ENCODE peak calls at places on chromosomes 11 and 22, in nine cellular contexts. L, Z, I, P, B, E, F, V and K are unnamed samples.

GRCh38 chr11:1861435-1862411 is 8.8 kb downstream of the LSP1 start:
- DNase-seq in B (no peak), L (no peak), P (no peak), E (no peak), I (no peak), V (no peak), F (no peak), Z (no peak), K (no peak)

GRCh38 chr11:43868852-43869567 is 11.6 kb upstream of the ALKBH3 start:
- DNase-seq in I (peak), P (peak), B (no peak), F (no peak), E (no peak), Z (no peak), L (no peak), V (peak), K (no peak)

GRCh38 chr11:19738124-19738523 is 25.5 kb downstream of the NAV2 start:
- DNase-seq in P (no peak), I (no peak), F (no peak), Z (no peak), L (no peak), E (no peak), V (no peak), B (no peak), K (no peak)

GRCh38 chr11:2740275-2740940 is 40.6 kb upstream of the KCNQ1OT1 start:
- DNase-seq in E (no peak), B (no peak), P (no peak), Z (no peak), L (peak), F (no peak), V (no peak), I (no peak), K (peak)

GRCh38 chr11:134224710-134225662 is 515 bp downstream of the VPS26B start:
- DNase-seq in F (peak), P (peak), I (peak), L (peak), V (peak), E (peak), B (peak), Z (peak), K (peak)

GRCh38 chr11:33910261-33910959 is 18.5 kb upstream of the LMO2 start:
- DNase-seq in I (no peak), V (no peak), B (no peak), F (no peak), P (no peak), L (no peak), Z (no peak), E (no peak), K (no peak)

GRCh38 chr22:39013923-39014722 is at the start of gene APOBEC3C:
- DNase-seq in L (peak), F (peak), I (peak), V (peak), E (peak), Z (peak), B (peak), P (peak), K (peak)

GRCh38 chr22:23820748-23821211 is 18.0 kb downstream of the DERL3 start:
- DNase-seq in F (no peak), P (peak), B (no peak), L (peak), V (no peak), I (no peak), Z (no peak), E (no peak), K (no peak)

GRCh38 chr11:88656960-88657738 is 319.6 kb upstream of the CTSC start:
- DNase-seq in E (no peak), P (no peak), F (no peak), L (no peak), B (no peak), Z (no peak), V (no peak), I (no peak), K (no peak)

GRCh38 chr11:86116996-86117705 is 48.3 kb upstream of the PICALM start:
- DNase-seq in L (no peak), P (peak), I (no peak), B (no peak), F (no peak), Z (no peak), V (no peak), E (no peak), K (no peak)

GRCh38 chr11:3660960-3661359 is 10.2 kb downstream of the CHRNA10 start:
- DNase-seq in L (no peak), E (no peak), I (no peak), P (no peak), Z (no peak), V (no peak), F (no peak), B (no peak), K (no peak)

GRCh38 chr22:32534252-32535215 is 59.9 kb downstream of the FBXO7 start:
- DNase-seq in P (peak), F (peak), Z (no peak), L (no peak), B (peak), V (no peak), I (no peak), E (no peak), K (no peak)

GRCh38 chr22:46064966-46065666 is 85.2 kb upstream of the PPARA start:
- DNase-seq in Z (no peak), E (no peak), P (no peak), I (no peak), F (peak), L (no peak), B (no peak), V (no peak), K (peak)

GRCh38 chr11:1278766-1279673 is 30.4 kb downstream of the TOLLIP start:
- DNase-seq in B (no peak), Z (no peak), L (peak), E (no peak), F (no peak), P (no peak), V (no peak), I (no peak), K (no peak)